ENCODE peak calls at places on chromosomes 13 and 19, in four cellular contexts. S is activated CD8-positive, alpha-beta memory T cell treated with anti-CD3 and anti-CD28 coated beads for 1 hour; E is GM23338; A is right atrium auricular region. L is an unnamed sample.

GRCh38 chr19:2087621-2088100 is 8.5 kb downstream of the MOB3A start:
- DNase-seq in S (no peak), E (no peak), A (no peak), L (no peak)

GRCh38 chr19:49014123-49014869 is 2.6 kb downstream of the LHB start:
- DNase-seq in S (no peak), E (no peak), A (no peak), L (no peak)

GRCh38 chr19:3923096-3923758 is 9.6 kb upstream of the NMRK2 start:
- DNase-seq in S (no peak), E (no peak), A (no peak), L (no peak)

GRCh38 chr13:97749174-97749573 is 204.3 kb upstream of the IPO5 start:
- DNase-seq in S (no peak), E (peak; percentile 15), A (no peak), L (no peak)

GRCh38 chr13:46893820-46894533 is 2.9 kb downstream of the HTR2A start:
- DNase-seq in S (peak; percentile 44), E (peak; percentile 78), A (peak; percentile 73), L (no peak)

GRCh38 chr19:19410553-19411550 is 5.4 kb downstream of the GATAD2A start:
- DNase-seq in S (no peak), E (no peak), A (no peak), L (no peak)

GRCh38 chr13:78121459-78122348 is 203.1 kb upstream of the EDNRB start:
- DNase-seq in S (no peak), E (peak; percentile 88), A (peak; percentile 65), L (no peak)

GRCh38 chr13:109698779-109699178 is 87.6 kb downstream of the IRS2 start:
- DNase-seq in S (no peak), E (no peak), A (no peak), L (no peak)

GRCh38 chr19:53824134-53824611 is at the start of gene NLRP12:
- DNase-seq in S (no peak), E (no peak), A (no peak), L (no peak)

GRCh38 chr13:49625392-49626137 is 2.7 kb upstream of the ARL11 start:
- DNase-seq in S (no peak), E (no peak), A (no peak), L (no peak)

GRCh38 chr13:67416047-67416925 is 186.2 kb upstream of the PCDH9 start:
- DNase-seq in S (no peak), E (peak; percentile 82), A (no peak), L (no peak)

GRCh38 chr13:40375522-40376171 is 290.8 kb downstream of the FOXO1 start:
- DNase-seq in S (no peak), E (no peak), A (peak; percentile 82), L (no peak)